ENCODE peak calls at places on chromosomes 7 and 10, in ten cellular contexts. One of them, this sample, is unnamed.

GRCh38 chr7:44563171-44563679 is 10.5 kb downstream of the DDX56 start:
- DNase-seq in CD8-positive, alpha-beta memory T cell: no peak
- DNase-seq in mammary epithelial cell: no peak
- DNase-seq in CD4-positive, CD25-positive, alpha-beta regulatory T cell: no peak
- DNase-seq in colonic mucosa: no peak
- DNase-seq in adipocyte: no peak
- DNase-seq in left ventricle myocardium inferior: no peak
- DNase-seq in OCI-LY7: no peak
- DNase-seq in BE2C: no peak
- DNase-seq in stomach: no peak
- DNase-seq in this sample: no peak

GRCh38 chr10:3469639-3470020 is 297.0 kb upstream of the PITRM1 start:
- DNase-seq in CD8-positive, alpha-beta memory T cell: no peak
- DNase-seq in mammary epithelial cell: peak; percentile 60
- DNase-seq in CD4-positive, CD25-positive, alpha-beta regulatory T cell: no peak
- DNase-seq in colonic mucosa: no peak
- DNase-seq in adipocyte: no peak
- DNase-seq in left ventricle myocardium inferior: no peak
- DNase-seq in OCI-LY7: no peak
- DNase-seq in BE2C: no peak
- DNase-seq in stomach: no peak
- DNase-seq in this sample: no peak

GRCh38 chr10:93916257-93917063 is 22.7 kb downstream of the SLC35G1 start:
- DNase-seq in CD8-positive, alpha-beta memory T cell: no peak
- DNase-seq in mammary epithelial cell: peak; percentile 24
- DNase-seq in CD4-positive, CD25-positive, alpha-beta regulatory T cell: no peak
- DNase-seq in colonic mucosa: no peak
- DNase-seq in adipocyte: peak; percentile 78
- DNase-seq in left ventricle myocardium inferior: no peak
- DNase-seq in OCI-LY7: peak; percentile 11
- DNase-seq in BE2C: no peak
- DNase-seq in stomach: no peak
- DNase-seq in this sample: no peak

GRCh38 chr10:112679392-112679791 is 232.4 kb downstream of the VTI1A start:
- DNase-seq in CD8-positive, alpha-beta memory T cell: no peak
- DNase-seq in mammary epithelial cell: no peak
- DNase-seq in CD4-positive, CD25-positive, alpha-beta regulatory T cell: no peak
- DNase-seq in colonic mucosa: no peak
- DNase-seq in adipocyte: no peak
- DNase-seq in left ventricle myocardium inferior: no peak
- DNase-seq in OCI-LY7: no peak
- DNase-seq in BE2C: no peak
- DNase-seq in stomach: no peak
- DNase-seq in this sample: no peak

GRCh38 chr7:138033241-138033640 is 31.4 kb upstream of the CREB3L2 start:
- DNase-seq in CD8-positive, alpha-beta memory T cell: no peak
- DNase-seq in mammary epithelial cell: no peak
- DNase-seq in CD4-positive, CD25-positive, alpha-beta regulatory T cell: no peak
- DNase-seq in colonic mucosa: no peak
- DNase-seq in adipocyte: no peak
- DNase-seq in left ventricle myocardium inferior: no peak
- DNase-seq in OCI-LY7: no peak
- DNase-seq in BE2C: no peak
- DNase-seq in stomach: no peak
- DNase-seq in this sample: no peak

GRCh38 chr10:103547391-103547946 is 54.0 kb downstream of the NEURL1 start:
- DNase-seq in CD8-positive, alpha-beta memory T cell: no peak
- DNase-seq in mammary epithelial cell: no peak
- DNase-seq in CD4-positive, CD25-positive, alpha-beta regulatory T cell: no peak
- DNase-seq in colonic mucosa: peak; percentile 18
- DNase-seq in adipocyte: no peak
- DNase-seq in left ventricle myocardium inferior: no peak
- DNase-seq in OCI-LY7: no peak
- DNase-seq in BE2C: no peak
- DNase-seq in stomach: peak; percentile 24
- DNase-seq in this sample: no peak

GRCh38 chr10:110503528-110504110 is 5.9 kb downstream of the DUSP5 start:
- DNase-seq in CD8-positive, alpha-beta memory T cell: no peak
- DNase-seq in mammary epithelial cell: no peak
- DNase-seq in CD4-positive, CD25-positive, alpha-beta regulatory T cell: no peak
- DNase-seq in colonic mucosa: no peak
- DNase-seq in adipocyte: no peak
- DNase-seq in left ventricle myocardium inferior: no peak
- DNase-seq in OCI-LY7: peak; percentile 29
- DNase-seq in BE2C: no peak
- DNase-seq in stomach: no peak
- DNase-seq in this sample: no peak

GRCh38 chr7:31448649-31449048 is 65.2 kb upstream of the ITPRID1 start:
- DNase-seq in CD8-positive, alpha-beta memory T cell: no peak
- DNase-seq in mammary epithelial cell: no peak
- DNase-seq in CD4-positive, CD25-positive, alpha-beta regulatory T cell: no peak
- DNase-seq in colonic mucosa: no peak
- DNase-seq in adipocyte: no peak
- DNase-seq in left ventricle myocardium inferior: no peak
- DNase-seq in OCI-LY7: no peak
- DNase-seq in BE2C: no peak
- DNase-seq in stomach: no peak
- DNase-seq in this sample: no peak

GRCh38 chr7:33831389-33832118 is 73.8 kb upstream of the BMPER start:
- DNase-seq in CD8-positive, alpha-beta memory T cell: no peak
- DNase-seq in mammary epithelial cell: peak; percentile 65
- DNase-seq in CD4-positive, CD25-positive, alpha-beta regulatory T cell: no peak
- DNase-seq in colonic mucosa: peak; percentile 32
- DNase-seq in adipocyte: peak; percentile 36
- DNase-seq in left ventricle myocardium inferior: peak; percentile 29
- DNase-seq in OCI-LY7: no peak
- DNase-seq in BE2C: no peak
- DNase-seq in stomach: no peak
- DNase-seq in this sample: no peak

GRCh38 chr10:77898323-77899079 is 28.1 kb downstream of the DLG5 start:
- DNase-seq in CD8-positive, alpha-beta memory T cell: no peak
- DNase-seq in mammary epithelial cell: peak; percentile 98
- DNase-seq in CD4-positive, CD25-positive, alpha-beta regulatory T cell: no peak
- DNase-seq in colonic mucosa: peak; percentile 37
- DNase-seq in adipocyte: no peak
- DNase-seq in left ventricle myocardium inferior: no peak
- DNase-seq in OCI-LY7: no peak
- DNase-seq in BE2C: peak; percentile 43
- DNase-seq in stomach: peak; percentile 77
- DNase-seq in this sample: no peak

GRCh38 chr10:62626817-62627216 is 177.7 kb upstream of the ADO start:
- DNase-seq in CD8-positive, alpha-beta memory T cell: no peak
- DNase-seq in mammary epithelial cell: peak; percentile 43
- DNase-seq in CD4-positive, CD25-positive, alpha-beta regulatory T cell: no peak
- DNase-seq in colonic mucosa: no peak
- DNase-seq in adipocyte: peak; percentile 33
- DNase-seq in left ventricle myocardium inferior: no peak
- DNase-seq in OCI-LY7: no peak
- DNase-seq in BE2C: no peak
- DNase-seq in stomach: no peak
- DNase-seq in this sample: no peak

GRCh38 chr10:5493698-5494097 is 5.7 kb downstream of the CALML5 start:
- DNase-seq in CD8-positive, alpha-beta memory T cell: no peak
- DNase-seq in mammary epithelial cell: no peak
- DNase-seq in CD4-positive, CD25-positive, alpha-beta regulatory T cell: no peak
- DNase-seq in colonic mucosa: no peak
- DNase-seq in adipocyte: no peak
- DNase-seq in left ventricle myocardium inferior: no peak
- DNase-seq in OCI-LY7: no peak
- DNase-seq in BE2C: no peak
- DNase-seq in stomach: no peak
- DNase-seq in this sample: no peak

GRCh38 chr10:48384699-48384982 is 78.2 kb downstream of the MAPK8 start:
- DNase-seq in CD8-positive, alpha-beta memory T cell: no peak
- DNase-seq in mammary epithelial cell: no peak
- DNase-seq in CD4-positive, CD25-positive, alpha-beta regulatory T cell: no peak
- DNase-seq in colonic mucosa: no peak
- DNase-seq in adipocyte: peak; percentile 10
- DNase-seq in left ventricle myocardium inferior: no peak
- DNase-seq in OCI-LY7: no peak
- DNase-seq in BE2C: peak; percentile 23
- DNase-seq in stomach: no peak
- DNase-seq in this sample: no peak

GRCh38 chr10:10403762-10404161 is 613.9 kb upstream of the CELF2 start:
- DNase-seq in CD8-positive, alpha-beta memory T cell: no peak
- DNase-seq in mammary epithelial cell: no peak
- DNase-seq in CD4-positive, CD25-positive, alpha-beta regulatory T cell: no peak
- DNase-seq in colonic mucosa: no peak
- DNase-seq in adipocyte: no peak
- DNase-seq in left ventricle myocardium inferior: no peak
- DNase-seq in OCI-LY7: no peak
- DNase-seq in BE2C: no peak
- DNase-seq in stomach: no peak
- DNase-seq in this sample: no peak

GRCh38 chr10:114323023-114323422 is 81.3 kb downstream of the AFAP1L2 start:
- DNase-seq in CD8-positive, alpha-beta memory T cell: no peak
- DNase-seq in mammary epithelial cell: no peak
- DNase-seq in CD4-positive, CD25-positive, alpha-beta regulatory T cell: no peak
- DNase-seq in colonic mucosa: no peak
- DNase-seq in adipocyte: no peak
- DNase-seq in left ventricle myocardium inferior: no peak
- DNase-seq in OCI-LY7: no peak
- DNase-seq in BE2C: no peak
- DNase-seq in stomach: no peak
- DNase-seq in this sample: no peak

DNA sequence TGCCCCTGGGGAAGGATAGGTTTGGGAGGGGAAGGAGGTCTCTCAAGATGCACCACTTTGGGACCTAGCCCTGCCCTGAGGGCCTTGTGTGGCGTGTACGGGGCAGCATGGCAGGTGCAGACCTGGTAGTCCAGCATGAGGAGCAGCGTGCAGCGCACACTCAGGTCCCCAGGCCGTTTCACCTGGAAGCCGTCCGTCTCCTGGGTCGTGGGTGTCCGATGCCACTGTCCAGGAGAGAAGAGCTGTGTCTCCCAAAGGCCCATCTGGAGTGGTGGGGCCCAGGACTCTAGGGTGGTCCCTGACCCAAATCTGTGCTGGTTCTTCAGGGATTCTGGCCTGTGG is 6.8 kb downstream of the SMARCD3 start:
- DNase-seq in CD8-positive, alpha-beta memory T cell: no peak
- DNase-seq in mammary epithelial cell: no peak
- DNase-seq in CD4-positive, CD25-positive, alpha-beta regulatory T cell: no peak
- DNase-seq in colonic mucosa: no peak
- DNase-seq in adipocyte: no peak
- DNase-seq in left ventricle myocardium inferior: no peak
- DNase-seq in OCI-LY7: no peak
- DNase-seq in BE2C: no peak
- DNase-seq in stomach: no peak
- DNase-seq in this sample: no peak
- H3K36me3 ChIP-seq in CD8-positive, alpha-beta memory T cell: no peaks in the 10 kb centered on the region
- H3K36me3 ChIP-seq in mammary epithelial cell: peaks cover 2% of the 10 kb centered on the region
- H3K36me3 ChIP-seq in CD4-positive, CD25-positive, alpha-beta regulatory T cell: peaks cover 9% of the 10 kb centered on the region
- H3K36me3 ChIP-seq in colonic mucosa: no peaks in the 10 kb centered on the region
- H3K36me3 ChIP-seq in adipocyte: peaks cover 54% of the 10 kb centered on the region
- H3K36me3 ChIP-seq in left ventricle myocardium inferior: peaks cover 51% of the 10 kb centered on the region
- H3K36me3 ChIP-seq in OCI-LY7: peaks cover 12% of the 10 kb centered on the region
- H3K36me3 ChIP-seq in BE2C: peaks cover 20% of the 10 kb centered on the region
- H3K36me3 ChIP-seq in stomach: peaks cover 56% of the 10 kb centered on the region
- H3K36me3 ChIP-seq in this sample: peaks cover 4% of the 10 kb centered on the region

GRCh38 chr7:98922392-98923107 is 44.2 kb downstream of the TRRAP start:
- DNase-seq in CD8-positive, alpha-beta memory T cell: no peak
- DNase-seq in mammary epithelial cell: no peak
- DNase-seq in CD4-positive, CD25-positive, alpha-beta regulatory T cell: no peak
- DNase-seq in colonic mucosa: no peak
- DNase-seq in adipocyte: peak; percentile 42
- DNase-seq in left ventricle myocardium inferior: no peak
- DNase-seq in OCI-LY7: no peak
- DNase-seq in BE2C: no peak
- DNase-seq in stomach: peak; percentile 52
- DNase-seq in this sample: no peak
- H3K36me3 ChIP-seq in CD8-positive, alpha-beta memory T cell: peaks cover 63% of the 10 kb centered on the region
- H3K36me3 ChIP-seq in mammary epithelial cell: peaks cover 22% of the 10 kb centered on the region
- H3K36me3 ChIP-seq in CD4-positive, CD25-positive, alpha-beta regulatory T cell: peaks cover 92% of the 10 kb centered on the region
- H3K36me3 ChIP-seq in colonic mucosa: peaks cover 25% of the 10 kb centered on the region
- H3K36me3 ChIP-seq in adipocyte: peaks cover 62% of the 10 kb centered on the region
- H3K36me3 ChIP-seq in left ventricle myocardium inferior: peaks cover 100% of the 10 kb centered on the region
- H3K36me3 ChIP-seq in OCI-LY7: peaks cover 98% of the 10 kb centered on the region
- H3K36me3 ChIP-seq in BE2C: peaks cover 74% of the 10 kb centered on the region
- H3K36me3 ChIP-seq in stomach: peaks cover 100% of the 10 kb centered on the region
- H3K36me3 ChIP-seq in this sample: peaks cover 70% of the 10 kb centered on the region

GRCh38 chr10:73842349-73842748 is 31.0 kb upstream of the NDST2 start:
- DNase-seq in CD8-positive, alpha-beta memory T cell: no peak
- DNase-seq in mammary epithelial cell: no peak
- DNase-seq in CD4-positive, CD25-positive, alpha-beta regulatory T cell: no peak
- DNase-seq in colonic mucosa: no peak
- DNase-seq in adipocyte: no peak
- DNase-seq in left ventricle myocardium inferior: no peak
- DNase-seq in OCI-LY7: no peak
- DNase-seq in BE2C: no peak
- DNase-seq in stomach: no peak
- DNase-seq in this sample: no peak
- H3K36me3 ChIP-seq in CD8-positive, alpha-beta memory T cell: peaks cover 61% of the 10 kb centered on the region
- H3K36me3 ChIP-seq in mammary epithelial cell: peaks cover under 1% of the 10 kb centered on the region
- H3K36me3 ChIP-seq in CD4-positive, CD25-positive, alpha-beta regulatory T cell: peaks cover 69% of the 10 kb centered on the region
- H3K36me3 ChIP-seq in colonic mucosa: peaks cover 19% of the 10 kb centered on the region
- H3K36me3 ChIP-seq in adipocyte: peaks cover 56% of the 10 kb centered on the region
- H3K36me3 ChIP-seq in left ventricle myocardium inferior: peaks cover 68% of the 10 kb centered on the region
- H3K36me3 ChIP-seq in OCI-LY7: peaks cover 28% of the 10 kb centered on the region
- H3K36me3 ChIP-seq in BE2C: peaks cover 17% of the 10 kb centered on the region
- H3K36me3 ChIP-seq in stomach: peaks cover 94% of the 10 kb centered on the region
- H3K36me3 ChIP-seq in this sample: peaks cover 30% of the 10 kb centered on the region

DNA sequence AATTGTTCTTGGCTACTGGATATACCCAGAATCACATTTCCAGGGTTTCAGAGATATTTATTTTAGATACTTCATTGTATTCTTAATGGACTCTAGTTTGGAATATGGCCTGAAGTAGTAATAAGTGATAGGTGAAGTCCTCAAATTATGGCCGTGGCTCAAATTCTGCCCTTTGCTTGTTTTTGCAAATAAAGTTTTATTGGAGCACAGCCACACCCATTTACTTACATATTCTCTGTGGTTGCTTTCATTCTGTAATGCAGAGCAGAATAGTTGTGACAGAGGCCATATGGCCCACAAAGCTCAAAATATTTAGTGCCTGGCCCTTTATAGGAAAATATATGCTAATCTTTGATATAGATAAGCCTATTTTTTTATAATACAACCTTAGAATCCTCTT is 19.5 kb downstream of the ANLN start:
- DNase-seq in CD8-positive, alpha-beta memory T cell: no peak
- DNase-seq in mammary epithelial cell: no peak
- DNase-seq in CD4-positive, CD25-positive, alpha-beta regulatory T cell: no peak
- DNase-seq in colonic mucosa: no peak
- DNase-seq in adipocyte: no peak
- DNase-seq in left ventricle myocardium inferior: no peak
- DNase-seq in OCI-LY7: no peak
- DNase-seq in BE2C: no peak
- DNase-seq in stomach: no peak
- DNase-seq in this sample: no peak
- H3K36me3 ChIP-seq in CD8-positive, alpha-beta memory T cell: no peaks in the 10 kb centered on the region
- H3K36me3 ChIP-seq in mammary epithelial cell: peaks cover 54% of the 10 kb centered on the region
- H3K36me3 ChIP-seq in CD4-positive, CD25-positive, alpha-beta regulatory T cell: no peaks in the 10 kb centered on the region
- H3K36me3 ChIP-seq in colonic mucosa: no peaks in the 10 kb centered on the region
- H3K36me3 ChIP-seq in adipocyte: no peaks in the 10 kb centered on the region
- H3K36me3 ChIP-seq in left ventricle myocardium inferior: no peaks in the 10 kb centered on the region
- H3K36me3 ChIP-seq in OCI-LY7: peaks cover 94% of the 10 kb centered on the region
- H3K36me3 ChIP-seq in BE2C: peaks cover 87% of the 10 kb centered on the region
- H3K36me3 ChIP-seq in stomach: no peaks in the 10 kb centered on the region
- H3K36me3 ChIP-seq in this sample: no peaks in the 10 kb centered on the region